ENCODE peak calls at places on chromosomes 12 and 14, in eight cellular contexts. X is AG09319; C is Calu3; R is stimulated activated CD4-positive, alpha-beta T cell treated with anti-CD3 and anti-CD28 coated beads, Interleukin-15, amount 100 ng/mL, for 48 hours; E is AG08395; W is stimulated activated CD8-positive, alpha-beta memory T cell treated with anti-CD3 and anti-CD28 coated beads, Interleukin-7, amount 100 ng/mL, for 4 hours; Q is breast epithelium; F is lung. M is an unnamed sample.

GRCh38 chr14:58078068-58078467 is 73.9 kb downstream of the ARMH4 start:
- DNase-seq in X (peak), C (no peak), R (no peak), E (peak), W (no peak), Q (no peak), F (no peak), M (peak)

GRCh38 chr14:102659797-102660196 is 67.3 kb downstream of the RCOR1 start:
- DNase-seq in X (no peak), C (no peak), R (no peak), E (peak), W (no peak), Q (no peak), F (no peak), M (no peak)

GRCh38 chr14:25250516-25250915 is 200.6 kb upstream of the STXBP6 start:
- DNase-seq in X (no peak), C (no peak), R (no peak), E (no peak), W (no peak), Q (no peak), F (no peak), M (no peak)

GRCh38 chr12:106986625-106987389 is at the start of gene MTERF2:
- DNase-seq in X (peak), C (peak), R (peak), E (peak), W (peak), Q (peak), F (peak), M (peak)

GRCh38 chr12:120079352-120080042 is 37.1 kb downstream of the RAB35 start:
- DNase-seq in X (no peak), C (peak), R (no peak), E (no peak), W (no peak), Q (no peak), F (no peak), M (no peak)

GRCh38 chr14:94051115-94051514 is 25.0 kb downstream of the OTUB2 start:
- DNase-seq in X (no peak), C (peak), R (no peak), E (peak), W (no peak), Q (peak), F (peak), M (peak)

GRCh38 chr12:115774148-115774905 is 503.2 kb downstream of the MED13L start:
- DNase-seq in X (no peak), C (no peak), R (no peak), E (no peak), W (no peak), Q (no peak), F (no peak), M (no peak)

GRCh38 chr12:12975322-12976077 is 23.5 kb upstream of the GPRC5D start:
- DNase-seq in X (no peak), C (peak), R (no peak), E (peak), W (no peak), Q (no peak), F (no peak), M (peak)

GRCh38 chr12:30169839-30170591 is 386.3 kb upstream of the TMTC1 start:
- DNase-seq in X (no peak), C (no peak), R (no peak), E (no peak), W (no peak), Q (no peak), F (no peak), M (no peak)

GRCh38 chr14:21880918-21881317 is 207.3 kb upstream of the OR4E1 start:
- DNase-seq in X (no peak), C (no peak), R (no peak), E (no peak), W (no peak), Q (no peak), F (no peak), M (no peak)

GRCh38 chr14:70186826-70187483 is 1.8 kb downstream of the SLC8A3 start:
- DNase-seq in X (no peak), C (no peak), R (no peak), E (no peak), W (no peak), Q (no peak), F (no peak), M (no peak)

GRCh38 chr12:116037941-116038837 is 239.3 kb downstream of the MED13L start:
- DNase-seq in X (no peak), C (no peak), R (no peak), E (peak), W (no peak), Q (no peak), F (no peak), M (peak)

GRCh38 chr14:63045612-63046320 is 508 bp upstream of the KCNH5 start:
- DNase-seq in X (no peak), C (peak), R (no peak), E (peak), W (no peak), Q (no peak), F (no peak), M (peak)

GRCh38 chr14:32561520-32561919 is 232.4 kb downstream of the AKAP6 start:
- DNase-seq in X (peak), C (no peak), R (no peak), E (peak), W (no peak), Q (no peak), F (no peak), M (peak)

GRCh38 chr12:132352896-132353800 is 23.8 kb upstream of the GALNT9 start:
- DNase-seq in X (no peak), C (no peak), R (no peak), E (no peak), W (no peak), Q (no peak), F (no peak), M (no peak)

GRCh38 chr14:61280526-61281185 is 482 bp downstream of the TMEM30B start:
- DNase-seq in X (no peak), C (peak), R (peak), E (peak), W (peak), Q (peak), F (peak), M (peak)

GRCh38 chr12:118327381-118327780 is 45.3 kb downstream of the TAOK3 start:
- DNase-seq in X (no peak), C (no peak), R (no peak), E (no peak), W (no peak), Q (no peak), F (no peak), M (no peak)

GRCh38 chr12:118164798-118165486 is 29.0 kb downstream of the PEBP1 start:
- DNase-seq in X (no peak), C (peak), R (no peak), E (peak), W (no peak), Q (no peak), F (peak), M (peak)

GRCh38 chr12:46400406-46400805 is 27.8 kb upstream of the SLC38A2 start:
- DNase-seq in X (no peak), C (no peak), R (no peak), E (peak), W (no peak), Q (no peak), F (no peak), M (peak)

GRCh38 chr14:101823511-101824120 is 62.1 kb downstream of the PPP2R5C start:
- DNase-seq in X (no peak), C (no peak), R (peak), E (no peak), W (peak), Q (no peak), F (no peak), M (no peak)

GRCh38 chr12:49017764-49018281 is 753 bp downstream of the PRKAG1 start:
- DNase-seq in X (no peak), C (peak), R (no peak), E (peak), W (peak), Q (no peak), F (no peak), M (peak)

GRCh38 chr12:80373666-80374065 is 70.4 kb upstream of the PTPRQ start:
- DNase-seq in X (no peak), C (no peak), R (no peak), E (no peak), W (no peak), Q (no peak), F (no peak), M (no peak)

GRCh38 chr14:93729993-93730392 is 58.3 kb downstream of the PRIMA1 start:
- DNase-seq in X (no peak), C (no peak), R (no peak), E (no peak), W (no peak), Q (no peak), F (no peak), M (no peak)

GRCh38 chr12:104282109-104282508 is 21.4 kb upstream of the EID3 start:
- DNase-seq in X (peak), C (no peak), R (no peak), E (no peak), W (no peak), Q (no peak), F (no peak), M (no peak)

GRCh38 chr14:23119362-23120327 is 590 bp upstream of the CEBPE start:
- DNase-seq in X (no peak), C (no peak), R (no peak), E (no peak), W (no peak), Q (no peak), F (no peak), M (no peak)

GRCh38 chr12:69042970-69043369 is 110.0 kb upstream of the CPM start:
- DNase-seq in X (no peak), C (no peak), R (no peak), E (no peak), W (no peak), Q (no peak), F (peak), M (no peak)

GRCh38 chr14:29529418-29529817 is 398.2 kb downstream of the PRKD1 start:
- DNase-seq in X (no peak), C (peak), R (no peak), E (no peak), W (no peak), Q (no peak), F (no peak), M (no peak)

GRCh38 chr12:14567311-14568195 is at the start of gene PLBD1:
- DNase-seq in X (no peak), C (peak), R (no peak), E (peak), W (no peak), Q (peak), F (peak), M (peak)

GRCh38 chr14:73829526-73830431 is 21.9 kb upstream of the PTGR2 start:
- DNase-seq in X (peak), C (peak), R (peak), E (peak), W (peak), Q (no peak), F (peak), M (no peak)

GRCh38 chr14:74962059-74962458 is 6.7 kb upstream of the PGF start:
- DNase-seq in X (no peak), C (no peak), R (no peak), E (no peak), W (no peak), Q (no peak), F (no peak), M (no peak)

M was measured in AG08396.